ENCODE peak calls at places on chromosomes 2 and 18, in seven cellular contexts. W is sigmoid colon, R is HepG2, E is breast epithelium, P is transverse colon, S is K562, Y is prostate gland. G is an unnamed sample.

GRCh38 chr2:31125918-31126695 is 12.1 kb downstream of the GALNT14 start:
- DNase-seq in E (no peak), P (no peak), R (no peak), Y (no peak), W (no peak), S (no peak), G (peak; percentile 74)

GRCh38 chr2:232365621-232366321 is 12.8 kb upstream of the ALPP start:
- DNase-seq in S (peak; percentile 23), P (no peak), Y (no peak), W (peak; percentile 51), E (peak; percentile 40), R (peak; percentile 62), G (no peak)

GRCh38 chr2:27681844-27682243 is 18.2 kb downstream of the SLC4A1AP start:
- DNase-seq in E (no peak), R (peak; percentile 30), P (no peak), S (no peak), W (no peak), Y (no peak), G (no peak)

GRCh38 chr2:235999011-235999410 is 169.2 kb downstream of the GBX2 start:
- DNase-seq in P (no peak), W (no peak), Y (no peak), R (no peak), E (no peak), S (no peak), G (no peak)

GRCh38 chr2:237692601-237693079 is 65.3 kb downstream of the LRRFIP1 start:
- DNase-seq in Y (no peak), R (no peak), P (peak; percentile 54), S (no peak), W (peak; percentile 85), E (peak; percentile 61), G (no peak)

GRCh38 chr18:13239557-13239956 is 21.0 kb downstream of the LDLRAD4 start:
- DNase-seq in W (no peak), P (no peak), S (no peak), Y (no peak), E (peak; percentile 33), R (no peak), G (no peak)

GRCh38 chr2:204604061-204604460 is 58.8 kb downstream of the PARD3B start:
- DNase-seq in R (no peak), S (no peak), Y (no peak), W (no peak), E (no peak), P (no peak), G (no peak)

GRCh38 chr18:69759046-69759445 is 188.6 kb downstream of the CD226 start:
- DNase-seq in S (no peak), E (no peak), P (no peak), R (no peak), W (no peak), Y (no peak), G (no peak)

GRCh38 chr2:46967990-46968647 is 52.5 kb upstream of the MCFD2 start:
- DNase-seq in P (peak; percentile 80), Y (peak; percentile 80), R (no peak), W (peak; percentile 90), S (peak; percentile 76), E (peak; percentile 65), G (no peak)

GRCh38 chr18:23244431-23244830 is 109.1 kb downstream of the CABLES1 start:
- DNase-seq in R (no peak), Y (no peak), S (no peak), E (no peak), W (no peak), P (no peak), G (no peak)

GRCh38 chr18:46167971-46168370 is 63.8 kb downstream of the HAUS1 start:
- DNase-seq in E (no peak), S (no peak), P (peak; percentile 63), W (no peak), Y (no peak), R (no peak), G (no peak)

GRCh38 chr2:95158891-95159619 is 593 bp downstream of the ZNF514 start:
- DNase-seq in E (peak; percentile 55), W (peak; percentile 78), R (peak; percentile 13), Y (peak; percentile 10), S (peak; percentile 70), P (peak; percentile 44), G (peak; percentile 92)

GRCh38 chr2:113136828-113137775 is 9.7 kb downstream of the IL1RN start:
- DNase-seq in E (no peak), S (peak; percentile 56), P (no peak), W (no peak), Y (peak; percentile 53), R (peak; percentile 59), G (no peak)

GRCh38 chr2:209933499-209934458 is 68.7 kb upstream of the RPE start:
- DNase-seq in E (no peak), P (no peak), R (no peak), Y (peak; percentile 76), W (no peak), S (no peak), G (no peak)

GRCh38 chr2:214196260-214196659 is 214.6 kb upstream of the VWC2L start:
- DNase-seq in P (no peak), W (no peak), S (no peak), Y (no peak), E (no peak), R (no peak), G (no peak)

GRCh38 chr2:7029291-7030059 is 112.3 kb downstream of the RNF144A start:
- DNase-seq in S (no peak), R (peak; percentile 19), W (peak; percentile 59), Y (no peak), P (no peak), E (no peak), G (no peak)

GRCh38 chr2:229591611-229592010 is 122.7 kb downstream of the DNER start:
- DNase-seq in P (no peak), W (no peak), S (no peak), R (no peak), Y (no peak), E (no peak), G (no peak)

GRCh38 chr2:207505180-207505579 is 24.6 kb upstream of the CREB1 start:
- DNase-seq in E (no peak), S (no peak), R (no peak), W (no peak), P (no peak), Y (no peak), G (peak; percentile 19)

GRCh38 chr18:61606068-61606660 is 272.9 kb downstream of the CDH20 start:
- DNase-seq in W (no peak), E (no peak), Y (no peak), R (no peak), S (no peak), P (no peak), G (no peak)

DNA sequence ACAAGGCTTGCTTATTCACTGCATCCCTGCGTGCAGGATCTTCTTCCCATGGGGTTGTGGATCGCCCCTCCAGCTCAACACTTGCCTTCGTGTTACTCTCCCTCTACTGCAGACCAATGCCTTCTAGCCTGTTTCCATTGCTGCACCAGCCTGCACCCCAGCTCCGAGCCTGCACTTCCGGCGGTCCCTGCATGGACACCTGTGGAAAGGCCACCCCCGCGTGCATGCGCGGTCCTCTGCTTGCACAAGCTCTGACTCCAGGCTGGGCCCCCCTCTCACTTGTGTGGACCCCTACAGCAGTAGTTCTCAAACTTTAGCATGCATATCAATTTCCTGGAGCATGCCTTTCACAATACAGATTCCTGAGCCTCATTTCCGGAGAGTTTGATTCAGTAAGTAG is 32.9 kb downstream of the CREG2 start:
- DNase-seq in R (no peak), E (no peak), P (no peak), W (no peak), Y (no peak), S (no peak), G (no peak)
- H3K4me1 ChIP-seq in R (peaks cover 34% of the 10 kb centered on the region), E (no peaks in the 10 kb centered on the region), P (no peaks in the 10 kb centered on the region), W (no peaks in the 10 kb centered on the region), Y (no peaks in the 10 kb centered on the region), S (peaks cover 4% of the 10 kb centered on the region), G (no peaks in the 10 kb centered on the region)

DNA sequence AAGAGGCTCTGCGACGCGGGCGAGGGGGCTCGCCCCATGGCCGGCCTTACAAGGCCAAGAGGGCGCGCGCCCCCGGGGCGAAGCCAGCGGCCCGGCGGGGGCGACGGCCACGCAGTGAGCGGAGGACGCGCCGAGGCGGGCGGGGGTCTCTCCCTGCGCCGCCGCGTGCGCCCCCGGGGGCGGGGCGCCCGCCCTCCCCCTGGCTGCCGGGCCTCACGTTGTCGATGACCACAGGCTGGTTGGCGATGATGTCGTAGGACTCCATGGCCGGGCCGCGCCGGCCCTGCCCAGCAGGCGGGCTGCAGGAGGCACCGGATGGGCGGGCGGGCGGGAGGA is 250 bp downstream of the ACTR1B start:
- DNase-seq in P (no peak), Y (no peak), W (no peak), S (no peak), R (no peak), E (no peak), G (no peak)
- TF ChIP-seq POLR2AphosphoS5 in P (no peak), Y (no peak), W (no peak), S (no peak), R (peak; percentile 26), E (no peak), G (no peak)

GRCh38 chr2:89823556-89823955 is 1132.1 kb downstream of the RPIA start:
- DNase-seq in Y (no peak), R (no peak), P (no peak), E (no peak), W (no peak), S (no peak), G (no peak)

GRCh38 chr2:89820248-89820647 is 1128.8 kb downstream of the RPIA start:
- DNase-seq in E (no peak), R (no peak), P (no peak), Y (no peak), W (no peak), S (no peak), G (no peak)

GRCh38 chr2:89821455-89821945 is 1130.0 kb downstream of the RPIA start:
- DNase-seq in P (no peak), R (no peak), Y (no peak), W (no peak), E (no peak), S (no peak), G (no peak)

GRCh38 chr2:89819809-89820208 is 1128.3 kb downstream of the RPIA start:
- DNase-seq in R (no peak), E (no peak), Y (no peak), S (no peak), P (no peak), W (no peak), G (no peak)

GRCh38 chr2:89818873-89819272 is 1127.4 kb downstream of the RPIA start:
- DNase-seq in R (no peak), W (no peak), S (no peak), E (no peak), Y (no peak), P (no peak), G (no peak)
- H3K9me3 ChIP-seq in R (no peaks in the 10 kb centered on the region), W (peaks cover 19% of the 10 kb centered on the region), S (peaks cover 11% of the 10 kb centered on the region), E (peaks cover 74% of the 10 kb centered on the region), Y (no peaks in the 10 kb centered on the region), P (peaks cover 31% of the 10 kb centered on the region), G (peaks cover 72% of the 10 kb centered on the region)

DNA sequence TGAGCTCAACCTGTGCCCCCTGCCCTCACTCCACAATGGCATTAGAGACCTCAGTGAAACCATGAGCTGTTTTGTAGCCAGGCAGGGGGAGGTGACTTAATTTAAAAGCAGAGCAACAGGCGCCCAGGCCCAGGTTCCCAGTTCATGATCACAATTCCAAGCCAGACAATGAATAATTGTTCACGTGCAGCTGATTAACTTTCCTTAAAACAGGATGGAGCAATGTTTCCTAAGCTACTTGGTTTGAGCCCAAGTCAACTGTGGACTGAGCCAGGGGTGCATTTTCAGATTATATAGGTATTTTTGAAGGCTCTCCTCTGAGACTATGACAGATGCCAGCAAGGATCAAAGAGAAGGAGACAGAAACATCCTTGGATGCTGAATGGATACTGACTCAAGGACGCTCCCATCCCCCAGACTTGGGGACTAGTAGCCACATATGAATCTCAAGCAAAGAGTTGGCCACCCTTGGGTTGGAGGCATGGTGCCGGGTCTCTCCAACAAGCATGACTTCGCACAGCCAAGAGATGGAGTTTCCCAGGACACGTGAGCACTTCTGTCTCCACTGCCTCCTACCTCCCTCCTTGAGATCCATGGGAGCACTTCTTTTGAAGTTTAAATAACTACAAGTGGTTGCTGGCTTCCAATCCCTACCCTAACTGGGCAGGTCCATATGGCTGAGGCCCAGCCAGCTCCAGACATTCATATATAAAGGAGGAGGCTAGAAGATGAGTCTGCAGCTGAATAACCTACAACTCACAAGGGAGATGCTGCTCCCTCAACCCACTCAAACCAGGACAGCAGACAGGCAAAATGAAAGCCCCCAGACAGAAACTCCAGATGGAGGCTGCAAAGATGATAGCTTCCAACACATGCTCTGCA is 12.7 kb downstream of the SMAD7 start:
- DNase-seq in R (no peak), W (no peak), S (no peak), P (no peak), Y (no peak), E (no peak), G (no peak)
- H3K4me1 ChIP-seq in R (peaks cover 99% of the 10 kb centered on the region), W (no peaks in the 10 kb centered on the region), S (peaks cover 28% of the 10 kb centered on the region), P (peaks cover 93% of the 10 kb centered on the region), Y (peaks cover 35% of the 10 kb centered on the region), E (peaks cover 51% of the 10 kb centered on the region), G (peaks cover 100% of the 10 kb centered on the region)